ENCODE peak calls at places on chromosomes 13 and 19, in eight cellular contexts. Y is suprapubic skin, J is SK-N-SH, Q is H1, L is stomach, T is upper lobe of left lung, H is K562, B is esophagus muscularis mucosa. K is an unnamed sample.

GRCh38 chr19:663682-664117 is 686 bp upstream of the RNF126 start:
- DNase-seq in B (no peak), L (no peak), J (no peak), Q (no peak), Y (no peak), T (no peak), H (no peak), K (no peak)

GRCh38 chr13:77729502-77730221 is 32.2 kb downstream of the SLAIN1 start:
- DNase-seq in H (no peak), Y (no peak), L (no peak), Q (no peak), T (no peak), J (no peak), B (no peak), K (no peak)

GRCh38 chr13:102620512-102620911 is 23.7 kb downstream of the TPP2 start:
- DNase-seq in B (no peak), T (no peak), Y (no peak), J (no peak), H (no peak), Q (no peak), L (no peak), K (no peak)

GRCh38 chr19:5337126-5337525 is 3.5 kb downstream of the PTPRS start:
- DNase-seq in J (no peak), Y (no peak), Q (no peak), L (no peak), T (no peak), H (no peak), B (no peak), K (no peak)

GRCh38 chr19:54451331-54451871 is 2.4 kb downstream of the LENG8 start:
- DNase-seq in H (no peak), L (no peak), B (no peak), T (no peak), Y (no peak), J (no peak), Q (no peak), K (no peak)

GRCh38 chr13:93477238-93477637 is 250.6 kb downstream of the GPC6 start:
- DNase-seq in Q (no peak), H (no peak), Y (no peak), L (no peak), J (no peak), T (no peak), B (no peak), K (no peak)

GRCh38 chr19:5013761-5014160 is 44.8 kb downstream of the KDM4B start:
- DNase-seq in L (peak; percentile 66), Y (no peak), H (no peak), B (no peak), J (no peak), Q (no peak), T (no peak), K (no peak)

GRCh38 chr13:89269737-89270136 is 1598.6 kb downstream of the SLITRK5 start:
- DNase-seq in Q (no peak), B (no peak), Y (no peak), L (no peak), T (no peak), H (no peak), J (peak; percentile 10), K (no peak)

GRCh38 chr13:71618154-71618553 is 248.8 kb downstream of the DACH1 start:
- DNase-seq in Y (no peak), T (no peak), J (no peak), H (no peak), Q (no peak), L (no peak), B (no peak), K (no peak)

DNA sequence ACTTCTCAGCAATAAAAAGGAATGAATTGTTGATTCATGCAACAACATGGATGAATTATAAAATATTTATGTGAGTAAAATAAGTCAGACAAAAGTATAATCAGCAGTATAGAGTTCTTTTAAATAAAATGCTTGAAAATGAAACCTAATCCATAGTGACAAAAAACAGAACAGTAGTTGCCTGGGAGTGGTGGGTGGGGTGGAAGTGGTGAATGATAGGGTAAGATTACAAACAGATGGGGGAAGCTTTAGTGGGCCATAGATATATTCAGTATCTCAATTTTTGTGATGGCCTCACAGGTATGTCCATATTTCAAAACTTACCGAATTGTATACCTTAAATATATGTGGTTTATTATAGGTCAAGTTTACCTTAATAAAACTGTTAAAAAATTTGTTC is 124.9 kb upstream of the UBL3 start:
- DNase-seq in B (no peak), L (no peak), H (no peak), T (no peak), J (no peak), Q (no peak), Y (no peak), K (no peak)
- H3K27me3 ChIP-seq in B (no peaks in the 10 kb centered on the region), L (no peaks in the 10 kb centered on the region), H (no peaks in the 10 kb centered on the region), T (no peaks in the 10 kb centered on the region), J (no peaks in the 10 kb centered on the region), Q (no peaks in the 10 kb centered on the region), Y (no peaks in the 10 kb centered on the region), K (no peaks in the 10 kb centered on the region)

GRCh38 chr19:1922803-1923202 is 17.6 kb downstream of the ADAT3 start:
- DNase-seq in B (no peak), Q (no peak), Y (no peak), J (no peak), T (no peak), H (no peak), L (no peak), K (no peak)
- TF ChIP-seq EP300 in B (no peak), Q (no peak), Y (no peak), J (no peak), T (no peak), H (no peak), L (no peak), K (no peak)

DNA sequence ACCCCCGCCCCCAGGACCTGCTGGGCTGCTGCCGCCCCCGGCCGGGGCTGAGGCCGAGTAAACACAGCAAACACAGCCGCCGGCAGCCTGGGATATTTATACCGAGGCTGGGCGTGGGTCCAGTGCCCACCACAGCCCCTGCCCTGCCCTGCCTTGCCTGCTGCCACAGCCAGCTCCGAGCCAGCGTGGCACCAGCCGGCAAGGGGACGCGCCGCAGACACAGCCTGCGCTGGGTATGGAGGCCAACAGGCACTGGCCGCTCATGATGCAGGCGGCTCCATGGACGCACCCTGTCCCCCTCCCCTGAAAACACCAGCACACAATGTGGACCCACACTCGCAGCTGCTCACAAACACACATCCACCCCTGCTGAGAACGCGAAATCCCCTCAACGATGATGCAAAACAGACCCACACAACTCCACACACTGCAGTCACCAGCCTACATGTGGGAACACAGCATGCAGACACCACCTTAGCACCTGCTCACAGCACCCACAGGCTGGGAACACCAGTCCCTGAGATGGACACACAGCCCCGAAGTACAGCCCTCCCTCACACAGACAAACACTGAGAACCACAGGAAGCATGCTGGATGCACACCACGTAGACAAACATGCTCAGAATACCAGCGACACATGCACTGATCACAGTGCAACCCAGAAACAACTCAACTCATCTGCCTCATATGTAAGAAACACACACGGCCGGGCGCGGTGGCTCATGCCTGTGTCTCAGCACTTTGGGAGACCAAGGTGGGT is 16.2 kb downstream of the CCDC97 start:
- DNase-seq in J (peak; percentile 81), Y (no peak), Q (peak; percentile 53), H (peak; percentile 33), B (no peak), L (no peak), T (peak; percentile 79), K (no peak)
- TF ChIP-seq POLR2AphosphoS5 in J (no peak), Y (no peak), Q (no peak), H (no peak), B (no peak), L (no peak), T (no peak), K (peak; percentile 32)

GRCh38 chr13:21677075-21677628 is 6.3 kb downstream of the FGF9 start:
- DNase-seq in H (no peak), L (no peak), B (no peak), T (no peak), Q (no peak), Y (no peak), J (no peak), K (no peak)
- H3K27me3 ChIP-seq in H (peaks cover 7% of the 10 kb centered on the region), L (peaks cover 33% of the 10 kb centered on the region), B (peaks cover 43% of the 10 kb centered on the region), T (no peaks in the 10 kb centered on the region), Q (peaks cover 45% of the 10 kb centered on the region), Y (peaks cover 64% of the 10 kb centered on the region), J (peaks cover 62% of the 10 kb centered on the region), K (peaks cover 57% of the 10 kb centered on the region)

GRCh38 chr19:50230379-50231351 is 27.2 kb downstream of the MYH14 start:
- DNase-seq in L (no peak), J (no peak), T (peak; percentile 67), Y (no peak), B (no peak), H (peak; percentile 41), Q (peak; percentile 86), K (no peak)

GRCh38 chr19:50226536-50226935 is 23.1 kb downstream of the MYH14 start:
- DNase-seq in L (no peak), Q (no peak), J (no peak), H (no peak), T (no peak), B (no peak), Y (no peak), K (no peak)

GRCh38 chr19:50233308-50233910 is 30.0 kb downstream of the MYH14 start:
- DNase-seq in B (no peak), J (no peak), T (no peak), L (no peak), Q (no peak), H (no peak), Y (no peak), K (no peak)

GRCh38 chr19:50232600-50232999 is 29.2 kb downstream of the MYH14 start:
- DNase-seq in Y (no peak), L (no peak), J (no peak), T (no peak), Q (no peak), B (no peak), H (no peak), K (no peak)

GRCh38 chr19:50231821-50232220 is 28.4 kb downstream of the MYH14 start:
- DNase-seq in Y (no peak), H (no peak), J (no peak), B (no peak), Q (no peak), L (no peak), T (peak; percentile 42), K (no peak)
- TF ChIP-seq EP300 in Y (no peak), H (no peak), J (no peak), B (no peak), Q (no peak), L (no peak), T (no peak), K (no peak)

DNA sequence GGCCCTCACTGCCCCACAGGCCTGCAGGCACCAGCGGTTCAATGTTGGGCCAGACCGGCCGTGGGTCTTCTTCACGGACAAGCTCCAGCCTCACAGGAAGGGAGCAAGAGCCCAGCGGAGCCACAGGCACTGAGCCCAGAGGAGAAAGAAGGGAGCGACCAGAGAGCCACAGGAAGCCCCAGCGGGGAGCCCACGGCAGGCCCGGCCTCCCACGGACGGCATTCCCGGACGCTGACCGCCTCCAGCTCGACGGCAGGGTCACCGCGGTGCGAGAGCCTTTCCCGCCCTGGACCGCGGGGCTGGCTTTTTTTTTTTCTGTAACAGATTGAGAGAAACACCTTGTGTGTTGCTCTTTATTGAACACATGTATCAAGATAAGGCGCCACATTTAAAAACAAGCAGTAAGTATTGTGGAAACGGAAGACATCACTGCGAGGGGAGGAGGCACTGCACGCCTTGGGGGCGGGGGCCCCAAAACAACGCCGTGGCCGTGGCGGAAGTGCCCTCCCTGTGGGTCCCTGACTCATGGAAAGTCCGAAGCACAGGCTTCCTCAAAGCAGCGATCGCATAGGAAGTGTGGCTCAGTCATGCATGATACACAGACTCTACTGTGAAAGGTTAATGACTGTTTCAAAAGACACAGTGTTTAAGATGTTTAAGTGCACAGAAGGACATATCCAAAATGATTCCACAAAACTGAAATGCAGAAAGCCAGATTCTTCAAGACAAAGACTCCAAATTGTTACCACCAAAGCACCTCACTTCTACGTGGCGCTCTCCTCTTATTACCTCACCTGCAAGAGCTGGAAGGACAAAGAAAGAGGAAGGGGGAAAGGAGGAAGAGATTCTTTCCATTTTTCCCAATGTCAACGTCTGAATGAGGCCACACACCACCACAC is 3.5 kb downstream of the RASA3 start:
- DNase-seq in B (no peak), L (peak; percentile 67), Q (no peak), H (peak; percentile 87), Y (peak; percentile 89), T (peak; percentile 93), J (no peak), K (peak; percentile 87)
- TF ChIP-seq POLR2AphosphoS5 in B (peak; percentile 78), L (peak; percentile 16), Q (no peak), H (peak; percentile 34), Y (peak; percentile 51), T (peak; percentile 88), J (no peak), K (peak; percentile 37)

K was measured in sigmoid colon.